ENCODE peak calls at places on chromosomes 16 and 17, in six cellular contexts. One of them, this sample, is unnamed.

GRCh38 chr17:63544467-63545301 is 5.6 kb upstream of the DCAF7 start:
- DNase-seq in left cardiac atrium: no peak
- DNase-seq in right lobe of liver: peak
- DNase-seq in A549: no peak
- DNase-seq in ureter: no peak
- DNase-seq in HEK293T: no peak
- DNase-seq in this sample: no peak

GRCh38 chr16:84048871-84049270 is 6.3 kb upstream of the SLC38A8 start:
- DNase-seq in A549: no peak
- DNase-seq in ureter: no peak
- DNase-seq in HEK293T: no peak
- DNase-seq in right lobe of liver: no peak
- DNase-seq in left cardiac atrium: no peak
- DNase-seq in this sample: no peak

GRCh38 chr17:45019177-45019711 is 32.2 kb downstream of the DCAKD start:
- DNase-seq in right lobe of liver: peak
- DNase-seq in A549: peak
- DNase-seq in ureter: no peak
- DNase-seq in left cardiac atrium: peak
- DNase-seq in HEK293T: peak
- DNase-seq in this sample: no peak

GRCh38 chr16:2483160-2483559 is 8.2 kb downstream of the TBC1D24 start:
- DNase-seq in ureter: no peak
- DNase-seq in HEK293T: no peak
- DNase-seq in left cardiac atrium: no peak
- DNase-seq in right lobe of liver: peak
- DNase-seq in A549: no peak
- DNase-seq in this sample: no peak

GRCh38 chr16:29738514-29738913 is 7.3 kb downstream of the C16orf54 start:
- DNase-seq in right lobe of liver: no peak
- DNase-seq in left cardiac atrium: no peak
- DNase-seq in ureter: no peak
- DNase-seq in HEK293T: no peak
- DNase-seq in A549: no peak
- DNase-seq in this sample: no peak

GRCh38 chr17:76277300-76278267 is 12.4 kb downstream of the UBALD2 start:
- DNase-seq in A549: no peak
- DNase-seq in HEK293T: no peak
- DNase-seq in left cardiac atrium: no peak
- DNase-seq in ureter: no peak
- DNase-seq in right lobe of liver: no peak
- DNase-seq in this sample: no peak

GRCh38 chr16:49505556-49505955 is 132.0 kb downstream of the C16orf78 start:
- DNase-seq in left cardiac atrium: no peak
- DNase-seq in A549: no peak
- DNase-seq in HEK293T: no peak
- DNase-seq in ureter: no peak
- DNase-seq in right lobe of liver: no peak
- DNase-seq in this sample: no peak

GRCh38 chr16:68760671-68761275 is 23.7 kb downstream of the CDH1 start:
- DNase-seq in right lobe of liver: no peak
- DNase-seq in HEK293T: no peak
- DNase-seq in A549: peak
- DNase-seq in left cardiac atrium: no peak
- DNase-seq in ureter: no peak
- DNase-seq in this sample: no peak

GRCh38 chr16:84680165-84680842 is 19.5 kb upstream of the USP10 start:
- DNase-seq in right lobe of liver: no peak
- DNase-seq in ureter: no peak
- DNase-seq in left cardiac atrium: no peak
- DNase-seq in HEK293T: no peak
- DNase-seq in A549: no peak
- DNase-seq in this sample: no peak

GRCh38 chr16:85645021-85645589 is 32.0 kb downstream of the GSE1 start:
- DNase-seq in left cardiac atrium: no peak
- DNase-seq in ureter: no peak
- DNase-seq in HEK293T: no peak
- DNase-seq in A549: no peak
- DNase-seq in right lobe of liver: no peak
- DNase-seq in this sample: no peak

GRCh38 chr17:82281502-82282238 is 8.2 kb upstream of the CSNK1D start:
- DNase-seq in A549: peak
- DNase-seq in HEK293T: no peak
- DNase-seq in left cardiac atrium: no peak
- DNase-seq in right lobe of liver: no peak
- DNase-seq in ureter: no peak
- DNase-seq in this sample: no peak

GRCh38 chr17:12673788-12674187 is 8.1 kb downstream of the MYOCD start:
- DNase-seq in ureter: no peak
- DNase-seq in left cardiac atrium: no peak
- DNase-seq in right lobe of liver: no peak
- DNase-seq in A549: no peak
- DNase-seq in HEK293T: no peak
- DNase-seq in this sample: no peak

GRCh38 chr16:30534368-30535105 is at the start of gene ZNF747:
- DNase-seq in left cardiac atrium: peak
- DNase-seq in ureter: peak
- DNase-seq in right lobe of liver: peak
- DNase-seq in HEK293T: peak
- DNase-seq in A549: peak
- DNase-seq in this sample: peak

GRCh38 chr17:73952136-73952497 is 251.4 kb upstream of the RPL38 start:
- DNase-seq in A549: no peak
- DNase-seq in right lobe of liver: no peak
- DNase-seq in left cardiac atrium: no peak
- DNase-seq in ureter: no peak
- DNase-seq in HEK293T: no peak
- DNase-seq in this sample: no peak

GRCh38 chr17:7314719-7315569 is at the start of gene GPS2:
- DNase-seq in left cardiac atrium: peak
- DNase-seq in right lobe of liver: peak
- DNase-seq in A549: peak
- DNase-seq in HEK293T: peak
- DNase-seq in ureter: peak
- DNase-seq in this sample: peak

GRCh38 chr17:59154335-59154720 is 658 bp downstream of the SKA2 start:
- DNase-seq in left cardiac atrium: peak
- DNase-seq in HEK293T: peak
- DNase-seq in ureter: peak
- DNase-seq in right lobe of liver: no peak
- DNase-seq in A549: peak
- DNase-seq in this sample: no peak

GRCh38 chr16:8931864-8932263 is 31.8 kb downstream of the USP7 start:
- DNase-seq in A549: peak
- DNase-seq in HEK293T: peak
- DNase-seq in ureter: no peak
- DNase-seq in right lobe of liver: no peak
- DNase-seq in left cardiac atrium: peak
- DNase-seq in this sample: peak

GRCh38 chr17:48545539-48545938 is 630 bp upstream of the HOXB2 start:
- DNase-seq in left cardiac atrium: no peak
- DNase-seq in ureter: no peak
- DNase-seq in HEK293T: no peak
- DNase-seq in A549: no peak
- DNase-seq in right lobe of liver: no peak
- DNase-seq in this sample: no peak

GRCh38 chr17:58238147-58238634 is at the start of gene LPO:
- DNase-seq in ureter: no peak
- DNase-seq in right lobe of liver: no peak
- DNase-seq in A549: no peak
- DNase-seq in HEK293T: no peak
- DNase-seq in left cardiac atrium: no peak
- DNase-seq in this sample: no peak

GRCh38 chr16:70576431-70577255 is 53.0 kb downstream of the SF3B3 start:
- DNase-seq in ureter: no peak
- DNase-seq in left cardiac atrium: no peak
- DNase-seq in HEK293T: no peak
- DNase-seq in right lobe of liver: no peak
- DNase-seq in A549: peak
- DNase-seq in this sample: peak

GRCh38 chr16:12158428-12158827 is 181.9 kb downstream of the SNX29 start:
- DNase-seq in HEK293T: no peak
- DNase-seq in right lobe of liver: no peak
- DNase-seq in ureter: no peak
- DNase-seq in left cardiac atrium: no peak
- DNase-seq in A549: no peak
- DNase-seq in this sample: no peak

GRCh38 chr16:88407042-88407420 is 24.3 kb downstream of the ZNF469 start:
- DNase-seq in left cardiac atrium: no peak
- DNase-seq in ureter: no peak
- DNase-seq in right lobe of liver: no peak
- DNase-seq in HEK293T: no peak
- DNase-seq in A549: no peak
- DNase-seq in this sample: no peak

GRCh38 chr17:66469890-66470289 is 167.5 kb downstream of the PRKCA start:
- DNase-seq in A549: no peak
- DNase-seq in ureter: no peak
- DNase-seq in right lobe of liver: no peak
- DNase-seq in left cardiac atrium: no peak
- DNase-seq in HEK293T: no peak
- DNase-seq in this sample: no peak

GRCh38 chr16:66403531-66404145 is 23.5 kb upstream of the BEAN1 start:
- DNase-seq in ureter: no peak
- DNase-seq in HEK293T: no peak
- DNase-seq in A549: no peak
- DNase-seq in right lobe of liver: no peak
- DNase-seq in left cardiac atrium: no peak
- DNase-seq in this sample: no peak

GRCh38 chr17:4167786-4168185 is 24.8 kb downstream of the CYB5D2 start:
- DNase-seq in A549: no peak
- DNase-seq in HEK293T: no peak
- DNase-seq in right lobe of liver: no peak
- DNase-seq in left cardiac atrium: no peak
- DNase-seq in ureter: no peak
- DNase-seq in this sample: no peak

GRCh38 chr17:15914400-15915165 is 30.3 kb upstream of the ADORA2B start:
- DNase-seq in right lobe of liver: no peak
- DNase-seq in A549: no peak
- DNase-seq in left cardiac atrium: no peak
- DNase-seq in ureter: no peak
- DNase-seq in HEK293T: no peak
- DNase-seq in this sample: no peak

GRCh38 chr16:69078073-69078472 is 27.4 kb upstream of the HAS3 start:
- DNase-seq in right lobe of liver: no peak
- DNase-seq in left cardiac atrium: no peak
- DNase-seq in ureter: no peak
- DNase-seq in A549: no peak
- DNase-seq in HEK293T: no peak
- DNase-seq in this sample: no peak

GRCh38 chr17:38591759-38592241 is 14.0 kb downstream of the SRCIN1 start:
- DNase-seq in HEK293T: no peak
- DNase-seq in right lobe of liver: no peak
- DNase-seq in left cardiac atrium: no peak
- DNase-seq in A549: no peak
- DNase-seq in ureter: no peak
- DNase-seq in this sample: no peak

GRCh38 chr16:4032768-4033167 is 83.5 kb downstream of the ADCY9 start:
- DNase-seq in right lobe of liver: no peak
- DNase-seq in ureter: peak
- DNase-seq in left cardiac atrium: peak
- DNase-seq in HEK293T: no peak
- DNase-seq in A549: no peak
- DNase-seq in this sample: no peak

GRCh38 chr16:19688396-19689024 is 29.5 kb downstream of the KNOP1 start:
- DNase-seq in HEK293T: no peak
- DNase-seq in left cardiac atrium: no peak
- DNase-seq in ureter: no peak
- DNase-seq in A549: no peak
- DNase-seq in right lobe of liver: no peak
- DNase-seq in this sample: no peak

GRCh38 chr17:3385869-3386816 is at the start of gene OR3A2:
- DNase-seq in left cardiac atrium: no peak
- DNase-seq in A549: no peak
- DNase-seq in ureter: no peak
- DNase-seq in right lobe of liver: no peak
- DNase-seq in HEK293T: no peak
- DNase-seq in this sample: no peak

GRCh38 chr17:79155701-79156100 is 81.1 kb downstream of the ENGASE start:
- DNase-seq in right lobe of liver: no peak
- DNase-seq in A549: no peak
- DNase-seq in HEK293T: no peak
- DNase-seq in left cardiac atrium: no peak
- DNase-seq in ureter: no peak
- DNase-seq in this sample: no peak

GRCh38 chr17:6555331-6556120 is 829 bp downstream of the PITPNM3 start:
- DNase-seq in HEK293T: no peak
- DNase-seq in left cardiac atrium: no peak
- DNase-seq in A549: no peak
- DNase-seq in right lobe of liver: no peak
- DNase-seq in ureter: no peak
- DNase-seq in this sample: no peak

GRCh38 chr16:6195966-6196365 is 1098.4 kb upstream of the EEF2KMT start:
- DNase-seq in HEK293T: no peak
- DNase-seq in ureter: no peak
- DNase-seq in right lobe of liver: no peak
- DNase-seq in A549: no peak
- DNase-seq in left cardiac atrium: no peak
- DNase-seq in this sample: no peak

GRCh38 chr16:29192329-29193247 is 207.7 kb downstream of the LAT start:
- DNase-seq in left cardiac atrium: no peak
- DNase-seq in ureter: peak
- DNase-seq in A549: no peak
- DNase-seq in right lobe of liver: peak
- DNase-seq in HEK293T: no peak
- DNase-seq in this sample: no peak

This sample was measured in pulmonary artery endothelial cell.